ENCODE peak calls at places on chromosomes 1 and 21, in seven cellular contexts. One of them, this sample, is unnamed.

GRCh38 chr1:53740621-53741105 is 1.7 kb upstream of the GLIS1 start:
- DNase-seq in right atrium auricular region: no peak
- DNase-seq in PC-9: no peak
- DNase-seq in AG04450: no peak
- DNase-seq in AG04449: peak; percentile 74
- DNase-seq in astrocyte of the spinal cord: peak; percentile 83
- DNase-seq in stomach: no peak
- DNase-seq in this sample: peak; percentile 84

GRCh38 chr1:42908046-42908445 is 50.6 kb downstream of the SLC2A1 start:
- DNase-seq in right atrium auricular region: no peak
- DNase-seq in PC-9: no peak
- DNase-seq in AG04450: no peak
- DNase-seq in AG04449: no peak
- DNase-seq in astrocyte of the spinal cord: no peak
- DNase-seq in stomach: no peak
- DNase-seq in this sample: no peak

GRCh38 chr1:96538883-96539282 is 182.7 kb upstream of the PTBP2 start:
- DNase-seq in right atrium auricular region: peak; percentile 67
- DNase-seq in PC-9: no peak
- DNase-seq in AG04450: peak; percentile 89
- DNase-seq in AG04449: peak; percentile 72
- DNase-seq in astrocyte of the spinal cord: peak; percentile 90
- DNase-seq in stomach: no peak
- DNase-seq in this sample: peak; percentile 92

GRCh38 chr21:14078746-14079375 is 131.9 kb downstream of the LIPI start:
- DNase-seq in right atrium auricular region: no peak
- DNase-seq in PC-9: no peak
- DNase-seq in AG04450: no peak
- DNase-seq in AG04449: no peak
- DNase-seq in astrocyte of the spinal cord: no peak
- DNase-seq in stomach: no peak
- DNase-seq in this sample: no peak

GRCh38 chr1:41765109-41765655 is 153.5 kb downstream of the HIVEP3 start:
- DNase-seq in right atrium auricular region: no peak
- DNase-seq in PC-9: no peak
- DNase-seq in AG04450: no peak
- DNase-seq in AG04449: no peak
- DNase-seq in astrocyte of the spinal cord: no peak
- DNase-seq in stomach: no peak
- DNase-seq in this sample: no peak

GRCh38 chr1:33247537-33247936 is 8.8 kb upstream of the ZNF362 start:
- DNase-seq in right atrium auricular region: no peak
- DNase-seq in PC-9: no peak
- DNase-seq in AG04450: no peak
- DNase-seq in AG04449: no peak
- DNase-seq in astrocyte of the spinal cord: no peak
- DNase-seq in stomach: no peak
- DNase-seq in this sample: no peak

GRCh38 chr1:228786361-228787129 is 51.3 kb downstream of the RHOU start:
- DNase-seq in right atrium auricular region: no peak
- DNase-seq in PC-9: no peak
- DNase-seq in AG04450: no peak
- DNase-seq in AG04449: no peak
- DNase-seq in astrocyte of the spinal cord: no peak
- DNase-seq in stomach: no peak
- DNase-seq in this sample: no peak

GRCh38 chr1:71049951-71050598 is 2.5 kb upstream of the PTGER3 start:
- DNase-seq in right atrium auricular region: no peak
- DNase-seq in PC-9: peak; percentile 16
- DNase-seq in AG04450: peak; percentile 50
- DNase-seq in AG04449: peak; percentile 26
- DNase-seq in astrocyte of the spinal cord: peak; percentile 74
- DNase-seq in stomach: no peak
- DNase-seq in this sample: no peak

GRCh38 chr1:34950428-34950827 is 21.0 kb upstream of the DLGAP3 start:
- DNase-seq in right atrium auricular region: no peak
- DNase-seq in PC-9: no peak
- DNase-seq in AG04450: no peak
- DNase-seq in AG04449: no peak
- DNase-seq in astrocyte of the spinal cord: no peak
- DNase-seq in stomach: no peak
- DNase-seq in this sample: no peak

GRCh38 chr1:156527584-156527983 is 27.0 kb upstream of the MEF2D start:
- DNase-seq in right atrium auricular region: no peak
- DNase-seq in PC-9: no peak
- DNase-seq in AG04450: no peak
- DNase-seq in AG04449: no peak
- DNase-seq in astrocyte of the spinal cord: no peak
- DNase-seq in stomach: no peak
- DNase-seq in this sample: no peak

GRCh38 chr1:46030876-46031660 is 101.4 kb downstream of the PIK3R3 start:
- DNase-seq in right atrium auricular region: no peak
- DNase-seq in PC-9: no peak
- DNase-seq in AG04450: no peak
- DNase-seq in AG04449: no peak
- DNase-seq in astrocyte of the spinal cord: no peak
- DNase-seq in stomach: no peak
- DNase-seq in this sample: no peak

GRCh38 chr1:15966081-15966955 is 9.6 kb downstream of the ZBTB17 start:
- DNase-seq in right atrium auricular region: no peak
- DNase-seq in PC-9: no peak
- DNase-seq in AG04450: no peak
- DNase-seq in AG04449: no peak
- DNase-seq in astrocyte of the spinal cord: no peak
- DNase-seq in stomach: peak; percentile 32
- DNase-seq in this sample: no peak

GRCh38 chr1:223199094-223199647 is 56.1 kb upstream of the TLR5 start:
- DNase-seq in right atrium auricular region: no peak
- DNase-seq in PC-9: no peak
- DNase-seq in AG04450: no peak
- DNase-seq in AG04449: no peak
- DNase-seq in astrocyte of the spinal cord: no peak
- DNase-seq in stomach: no peak
- DNase-seq in this sample: no peak

GRCh38 chr1:116911166-116911553 is 1.4 kb downstream of the PTGFRN start:
- DNase-seq in right atrium auricular region: no peak
- DNase-seq in PC-9: no peak
- DNase-seq in AG04450: no peak
- DNase-seq in AG04449: no peak
- DNase-seq in astrocyte of the spinal cord: no peak
- DNase-seq in stomach: no peak
- DNase-seq in this sample: no peak

GRCh38 chr1:216914974-216915373 is 191.7 kb upstream of the ESRRG start:
- DNase-seq in right atrium auricular region: no peak
- DNase-seq in PC-9: no peak
- DNase-seq in AG04450: no peak
- DNase-seq in AG04449: no peak
- DNase-seq in astrocyte of the spinal cord: no peak
- DNase-seq in stomach: no peak
- DNase-seq in this sample: no peak

GRCh38 chr1:158037008-158037875 is 43.8 kb downstream of the KIRREL1 start:
- DNase-seq in right atrium auricular region: no peak
- DNase-seq in PC-9: no peak
- DNase-seq in AG04450: no peak
- DNase-seq in AG04449: no peak
- DNase-seq in astrocyte of the spinal cord: no peak
- DNase-seq in stomach: no peak
- DNase-seq in this sample: no peak

GRCh38 chr1:154584267-154584994 is 16.9 kb downstream of the CHRNB2 start:
- DNase-seq in right atrium auricular region: no peak
- DNase-seq in PC-9: no peak
- DNase-seq in AG04450: no peak
- DNase-seq in AG04449: no peak
- DNase-seq in astrocyte of the spinal cord: no peak
- DNase-seq in stomach: no peak
- DNase-seq in this sample: no peak

GRCh38 chr1:110961902-110962301 is 1.8 kb downstream of the LRIF1 start:
- DNase-seq in right atrium auricular region: no peak
- DNase-seq in PC-9: no peak
- DNase-seq in AG04450: no peak
- DNase-seq in AG04449: no peak
- DNase-seq in astrocyte of the spinal cord: no peak
- DNase-seq in stomach: no peak
- DNase-seq in this sample: no peak

DNA sequence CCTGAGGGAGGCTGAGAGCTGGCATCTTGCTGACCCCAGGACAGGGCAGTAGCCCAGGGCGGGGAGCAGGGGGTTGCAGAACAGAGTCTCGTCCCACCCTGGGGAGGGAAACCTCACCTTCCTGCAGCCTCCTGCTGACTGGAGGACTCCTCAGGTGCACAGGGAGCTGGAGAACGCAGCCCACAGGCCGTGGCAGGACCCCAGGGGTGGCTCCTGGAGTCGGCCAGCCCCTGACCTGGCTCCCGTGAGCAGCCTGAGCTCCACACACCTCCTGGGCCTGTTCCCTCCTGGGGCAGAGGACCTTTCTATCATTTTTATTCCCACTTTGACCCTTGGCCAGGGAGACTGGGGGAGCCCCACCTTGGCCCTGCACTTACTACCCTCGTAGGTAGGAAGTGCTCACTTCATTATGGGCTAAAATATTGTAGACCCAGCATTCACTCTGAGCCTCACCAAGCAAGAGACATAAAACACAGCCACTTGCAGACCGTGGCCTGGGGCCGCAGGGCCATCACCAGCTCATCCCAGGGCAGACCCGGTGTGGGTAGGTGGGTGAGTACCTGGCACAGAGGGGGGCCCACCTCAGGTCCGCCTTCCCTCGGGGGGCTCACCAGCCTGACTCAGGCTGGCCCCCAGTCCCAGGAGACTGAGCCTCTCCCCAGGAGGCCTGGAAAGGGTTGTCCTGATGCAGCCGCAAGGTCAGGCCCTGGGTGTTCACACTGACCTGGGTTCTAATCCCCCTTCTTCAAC is 287.3 kb upstream of the VAMP3 start:
- DNase-seq in right atrium auricular region: no peak
- DNase-seq in PC-9: no peak
- DNase-seq in AG04450: no peak
- DNase-seq in AG04449: no peak
- DNase-seq in astrocyte of the spinal cord: no peak
- DNase-seq in stomach: no peak
- DNase-seq in this sample: no peak
- H3K4me3 ChIP-seq in right atrium auricular region: no peak overlapping the region
- H3K4me3 ChIP-seq in PC-9: no peak overlapping the region
- H3K4me3 ChIP-seq in AG04450: no peak overlapping the region
- H3K4me3 ChIP-seq in AG04449: no peak overlapping the region
- H3K4me3 ChIP-seq in astrocyte of the spinal cord: no peak overlapping the region
- H3K4me3 ChIP-seq in stomach: no peak overlapping the region
- H3K4me3 ChIP-seq in this sample: no peak overlapping the region

GRCh38 chr1:203663294-203663693 is 36.7 kb downstream of the ATP2B4 start:
- DNase-seq in right atrium auricular region: no peak
- DNase-seq in PC-9: peak; percentile 40
- DNase-seq in AG04450: peak; percentile 69
- DNase-seq in AG04449: peak; percentile 82
- DNase-seq in astrocyte of the spinal cord: peak; percentile 96
- DNase-seq in stomach: no peak
- DNase-seq in this sample: peak; percentile 66
- TF ChIP-seq CTCF in right atrium auricular region: no peak
- TF ChIP-seq CTCF in PC-9: no peak
- TF ChIP-seq CTCF in AG04450: peak; percentile 8
- TF ChIP-seq CTCF in AG04449: no peak
- TF ChIP-seq CTCF in astrocyte of the spinal cord: peak; percentile 11
- TF ChIP-seq CTCF in stomach: no peak
- TF ChIP-seq CTCF in this sample: no peak

GRCh38 chr1:56065729-56066128 is 513.6 kb downstream of the PLPP3 start:
- DNase-seq in right atrium auricular region: no peak
- DNase-seq in PC-9: no peak
- DNase-seq in AG04450: no peak
- DNase-seq in AG04449: peak; percentile 14
- DNase-seq in astrocyte of the spinal cord: no peak
- DNase-seq in stomach: no peak
- DNase-seq in this sample: no peak

GRCh38 chr1:56071351-56071750 is 508.0 kb downstream of the PLPP3 start:
- DNase-seq in right atrium auricular region: no peak
- DNase-seq in PC-9: no peak
- DNase-seq in AG04450: no peak
- DNase-seq in AG04449: no peak
- DNase-seq in astrocyte of the spinal cord: no peak
- DNase-seq in stomach: no peak
- DNase-seq in this sample: no peak

GRCh38 chr1:56070601-56071000 is 508.8 kb downstream of the PLPP3 start:
- DNase-seq in right atrium auricular region: no peak
- DNase-seq in PC-9: no peak
- DNase-seq in AG04450: no peak
- DNase-seq in AG04449: no peak
- DNase-seq in astrocyte of the spinal cord: peak; percentile 63
- DNase-seq in stomach: no peak
- DNase-seq in this sample: no peak

GRCh38 chr1:56068210-56068609 is 511.2 kb downstream of the PLPP3 start:
- DNase-seq in right atrium auricular region: no peak
- DNase-seq in PC-9: no peak
- DNase-seq in AG04450: no peak
- DNase-seq in AG04449: no peak
- DNase-seq in astrocyte of the spinal cord: peak; percentile 84
- DNase-seq in stomach: no peak
- DNase-seq in this sample: no peak

DNA sequence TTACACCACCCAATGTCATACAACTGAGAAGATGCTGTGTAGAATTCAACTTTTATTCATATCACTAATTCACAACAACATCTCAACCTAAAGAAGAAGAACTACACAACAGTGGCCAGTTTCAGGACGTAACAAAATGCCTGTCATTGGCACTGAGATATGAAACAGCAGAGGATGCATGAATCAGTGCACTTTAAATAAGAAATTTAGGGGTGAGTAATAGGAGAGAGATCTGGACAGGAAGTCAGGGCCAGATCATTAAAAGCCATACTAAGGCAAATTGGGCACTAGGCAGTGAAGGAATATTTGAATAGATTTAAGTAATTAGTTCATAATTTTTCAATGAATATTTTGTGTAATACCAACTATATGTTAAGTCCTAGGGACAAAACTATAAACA is 510.5 kb downstream of the PLPP3 start:
- DNase-seq in right atrium auricular region: no peak
- DNase-seq in PC-9: no peak
- DNase-seq in AG04450: no peak
- DNase-seq in AG04449: no peak
- DNase-seq in astrocyte of the spinal cord: peak; percentile 46
- DNase-seq in stomach: no peak
- DNase-seq in this sample: no peak
- H3K4me3 ChIP-seq in right atrium auricular region: no peak overlapping the region
- H3K4me3 ChIP-seq in PC-9: no peak overlapping the region
- H3K4me3 ChIP-seq in AG04450: no peak overlapping the region
- H3K4me3 ChIP-seq in AG04449: no peak overlapping the region
- H3K4me3 ChIP-seq in astrocyte of the spinal cord: no peak overlapping the region
- H3K4me3 ChIP-seq in stomach: no peak overlapping the region
- H3K4me3 ChIP-seq in this sample: no peak overlapping the region

DNA sequence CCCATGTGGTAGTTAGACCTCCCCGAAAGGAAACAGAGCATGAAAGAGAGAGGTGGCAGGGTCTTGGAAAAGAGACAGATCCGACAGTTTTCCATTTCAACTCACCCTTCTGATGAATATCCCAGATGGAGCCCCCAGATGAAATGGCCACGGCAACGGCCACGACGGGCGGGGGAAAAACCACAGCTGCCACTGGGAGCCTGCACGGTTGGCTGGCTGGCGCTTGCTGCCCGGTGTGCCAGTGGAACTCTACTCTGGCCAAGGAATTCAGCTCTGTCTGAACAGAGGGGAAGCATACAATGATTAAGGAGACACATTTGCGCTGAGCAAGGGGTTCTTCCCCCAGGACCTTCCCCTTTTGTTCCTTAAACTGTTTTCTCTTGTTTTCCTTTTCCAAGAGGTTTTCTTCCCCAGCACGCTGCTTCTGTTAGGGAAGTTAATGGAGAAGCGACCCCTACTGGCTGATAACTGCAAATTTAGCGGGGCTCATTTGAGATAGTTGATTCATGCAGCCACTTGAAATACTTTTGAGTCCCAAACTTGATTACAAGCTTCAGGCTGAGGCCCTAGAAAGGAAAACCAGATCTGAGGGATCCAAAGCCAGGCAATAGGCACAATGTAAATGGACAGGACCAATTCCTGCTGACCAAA is 1122.5 kb downstream of the NCAM2 start:
- DNase-seq in right atrium auricular region: no peak
- DNase-seq in PC-9: no peak
- DNase-seq in AG04450: no peak
- DNase-seq in AG04449: no peak
- DNase-seq in astrocyte of the spinal cord: peak; percentile 6
- DNase-seq in stomach: no peak
- DNase-seq in this sample: no peak
- TF ChIP-seq CTCF in right atrium auricular region: no peak
- TF ChIP-seq CTCF in PC-9: no peak
- TF ChIP-seq CTCF in AG04450: peak; percentile 18
- TF ChIP-seq CTCF in AG04449: no peak
- TF ChIP-seq CTCF in astrocyte of the spinal cord: peak; percentile 36
- TF ChIP-seq CTCF in stomach: no peak
- TF ChIP-seq CTCF in this sample: peak; percentile 7

This sample was measured in AG09309.